ENCODE peak calls at places on chromosome 12, in four cellular contexts. O is activated naive CD4-positive, alpha-beta T cell treated with Interleukin-2 at 50 U/mL for 16 hours; E is GM12891; H is left colon. K is an unnamed sample.
A peak's percentile ranks its signal among the peaks of the same experiment; 100 is the strongest.

GRCh38 chr12:91065377-91065776 is 7.6 kb upstream of the KERA start:
- DNase-seq in O (no peak), E (no peak), H (no peak), K (no peak)

GRCh38 chr12:20629414-20630156 is 65.5 kb upstream of the SLCO1C1 start:
- DNase-seq in O (no peak), E (no peak), H (peak; percentile 21), K (no peak)

GRCh38 chr12:25524381-25524780 is 28.7 kb downstream of the LMNTD1 start:
- DNase-seq in O (no peak), E (no peak), H (no peak), K (no peak)

GRCh38 chr12:56081393-56082347 is 1.7 kb downstream of the ERBB3 start:
- DNase-seq in O (no peak), E (no peak), H (peak; percentile 74), K (no peak)

GRCh38 chr12:55842681-55843429 is at the start of gene MMP19:
- DNase-seq in O (no peak), E (no peak), H (no peak), K (no peak)

GRCh38 chr12:110906088-110906487 is 14.3 kb downstream of the MYL2 start:
- DNase-seq in O (no peak), E (no peak), H (no peak), K (no peak)

GRCh38 chr12:92898755-92899154 is 30.3 kb downstream of the EEA1 start:
- DNase-seq in O (no peak), E (no peak), H (no peak), K (no peak)

GRCh38 chr12:57629897-57630471 is 3.0 kb downstream of the B4GALNT1 start:
- DNase-seq in O (no peak), E (peak; percentile 5), H (no peak), K (no peak)

K was measured in T-helper 22 cell.